ENCODE peak calls at places on chromosomes 3 and 15, in four cellular contexts. One of them, this sample, is unnamed.

GRCh38 chr15:79179108-79179561 is 88.6 kb upstream of the RASGRF1 start:
- DNase-seq in H1: no peak
- DNase-seq in fibroblast of lung: peak
- DNase-seq in GM23248: no peak
- DNase-seq in this sample: no peak

GRCh38 chr3:193620650-193621049 is 27.6 kb downstream of the OPA1 start:
- DNase-seq in H1: no peak
- DNase-seq in fibroblast of lung: peak
- DNase-seq in GM23248: peak
- DNase-seq in this sample: no peak

GRCh38 chr15:51765751-51766150 is 14.4 kb downstream of the TMOD2 start:
- DNase-seq in H1: no peak
- DNase-seq in fibroblast of lung: no peak
- DNase-seq in GM23248: no peak
- DNase-seq in this sample: no peak

GRCh38 chr3:155101398-155101797 is 21.3 kb downstream of the MME start:
- DNase-seq in H1: no peak
- DNase-seq in fibroblast of lung: peak
- DNase-seq in GM23248: no peak
- DNase-seq in this sample: no peak

GRCh38 chr15:95451891-95452290 is 878.6 kb upstream of the NR2F2 start:
- DNase-seq in H1: no peak
- DNase-seq in fibroblast of lung: peak
- DNase-seq in GM23248: no peak
- DNase-seq in this sample: no peak

GRCh38 chr15:57565326-57565725 is 26.4 kb upstream of the MYZAP start:
- DNase-seq in H1: peak
- DNase-seq in fibroblast of lung: no peak
- DNase-seq in GM23248: no peak
- DNase-seq in this sample: no peak

GRCh38 chr3:143634427-143634826 is 213.8 kb downstream of the SLC9A9 start:
- DNase-seq in H1: no peak
- DNase-seq in fibroblast of lung: no peak
- DNase-seq in GM23248: no peak
- DNase-seq in this sample: no peak

GRCh38 chr15:43370310-43370974 is 401 bp downstream of the ZSCAN29 start:
- DNase-seq in H1: no peak
- DNase-seq in fibroblast of lung: peak
- DNase-seq in GM23248: peak
- DNase-seq in this sample: no peak

GRCh38 chr15:39172380-39173281 is 408.2 kb upstream of the THBS1 start:
- DNase-seq in H1: peak
- DNase-seq in fibroblast of lung: peak
- DNase-seq in GM23248: peak
- DNase-seq in this sample: no peak

GRCh38 chr15:33934396-33934795 is 33.9 kb upstream of the CHRM5 start:
- DNase-seq in H1: no peak
- DNase-seq in fibroblast of lung: no peak
- DNase-seq in GM23248: peak
- DNase-seq in this sample: no peak

GRCh38 chr3:138381413-138381901 is 33.1 kb downstream of the MRAS start:
- DNase-seq in H1: no peak
- DNase-seq in fibroblast of lung: peak
- DNase-seq in GM23248: peak
- DNase-seq in this sample: no peak

GRCh38 chr15:90813796-90814192 is 54.6 kb upstream of the FURIN start:
- DNase-seq in H1: no peak
- DNase-seq in fibroblast of lung: no peak
- DNase-seq in GM23248: no peak
- DNase-seq in this sample: no peak

GRCh38 chr3:53158700-53159414 is 2.2 kb upstream of the PRKCD start:
- DNase-seq in H1: no peak
- DNase-seq in fibroblast of lung: no peak
- DNase-seq in GM23248: no peak
- DNase-seq in this sample: no peak

GRCh38 chr15:62976301-62976842 is 66.2 kb upstream of the TPM1 start:
- DNase-seq in H1: no peak
- DNase-seq in fibroblast of lung: no peak
- DNase-seq in GM23248: peak
- DNase-seq in this sample: no peak

GRCh38 chr3:117885046-117885445 is 1149.6 kb downstream of the IGSF11 start:
- DNase-seq in H1: no peak
- DNase-seq in fibroblast of lung: peak
- DNase-seq in GM23248: no peak
- DNase-seq in this sample: no peak

GRCh38 chr3:193788189-193788946 is 195.4 kb downstream of the OPA1 start:
- DNase-seq in H1: peak
- DNase-seq in fibroblast of lung: peak
- DNase-seq in GM23248: peak
- DNase-seq in this sample: no peak

GRCh38 chr3:196988241-196989029 is 19.8 kb upstream of the PIGZ start:
- DNase-seq in H1: no peak
- DNase-seq in fibroblast of lung: no peak
- DNase-seq in GM23248: no peak
- DNase-seq in this sample: no peak

GRCh38 chr3:89278305-89278704 is 170.9 kb downstream of the EPHA3 start:
- DNase-seq in H1: peak
- DNase-seq in fibroblast of lung: no peak
- DNase-seq in GM23248: no peak
- DNase-seq in this sample: no peak
- TF ChIP-seq EZH2 in H1: no peak
- TF ChIP-seq EZH2 in fibroblast of lung: no peak
- TF ChIP-seq EZH2 in GM23248: no peak
- TF ChIP-seq EZH2 in this sample: no peak

DNA sequence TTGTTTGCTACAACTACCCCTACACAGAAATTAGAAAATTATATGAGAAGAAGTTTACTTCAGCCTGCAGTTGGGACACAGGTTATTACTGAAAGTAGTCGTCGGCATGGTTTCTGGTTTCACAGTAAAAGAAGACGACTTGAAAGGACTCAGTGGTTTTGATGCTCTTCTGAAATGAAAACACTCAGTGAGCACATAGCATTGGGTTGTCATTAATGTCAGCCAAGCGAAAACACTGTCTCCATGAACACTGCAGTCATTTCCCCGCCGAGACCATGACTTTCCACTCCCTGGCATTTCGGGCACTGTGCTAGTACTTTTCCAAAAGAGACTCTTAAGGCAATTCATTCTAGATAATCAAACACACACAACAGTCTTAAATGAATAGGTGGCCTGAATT is 69.2 kb upstream of the ICE2 start:
- DNase-seq in H1: no peak
- DNase-seq in fibroblast of lung: no peak
- DNase-seq in GM23248: no peak
- DNase-seq in this sample: no peak
- H3K27ac ChIP-seq in H1: no peak
- H3K27ac ChIP-seq in fibroblast of lung: no peak
- H3K27ac ChIP-seq in GM23248: no peak
- H3K27ac ChIP-seq in this sample: no peak

GRCh38 chr15:74136584-74137543 is 6.5 kb downstream of the ISLR2 start:
- DNase-seq in H1: no peak
- DNase-seq in fibroblast of lung: no peak
- DNase-seq in GM23248: peak
- DNase-seq in this sample: no peak
- TF ChIP-seq EZH2 in H1: peak
- TF ChIP-seq EZH2 in fibroblast of lung: peak
- TF ChIP-seq EZH2 in GM23248: no peak
- TF ChIP-seq EZH2 in this sample: no peak

GRCh38 chr15:41256103-41256502 is 25.0 kb downstream of the CHP1 start:
- DNase-seq in H1: no peak
- DNase-seq in fibroblast of lung: no peak
- DNase-seq in GM23248: no peak
- DNase-seq in this sample: no peak

GRCh38 chr15:41258706-41259471 is 27.8 kb downstream of the CHP1 start:
- DNase-seq in H1: no peak
- DNase-seq in fibroblast of lung: peak
- DNase-seq in GM23248: peak
- DNase-seq in this sample: no peak

GRCh38 chr15:41254560-41254959 is 23.5 kb downstream of the CHP1 start:
- DNase-seq in H1: no peak
- DNase-seq in fibroblast of lung: no peak
- DNase-seq in GM23248: no peak
- DNase-seq in this sample: no peak

GRCh38 chr15:41259546-41260189 is 28.6 kb downstream of the CHP1 start:
- DNase-seq in H1: no peak
- DNase-seq in fibroblast of lung: no peak
- DNase-seq in GM23248: no peak
- DNase-seq in this sample: no peak

GRCh38 chr15:41256577-41257038 is 25.5 kb downstream of the CHP1 start:
- DNase-seq in H1: no peak
- DNase-seq in fibroblast of lung: no peak
- DNase-seq in GM23248: no peak
- DNase-seq in this sample: no peak
- H3K27ac ChIP-seq in H1: no peak
- H3K27ac ChIP-seq in fibroblast of lung: no peak
- H3K27ac ChIP-seq in GM23248: no peak
- H3K27ac ChIP-seq in this sample: no peak

DNA sequence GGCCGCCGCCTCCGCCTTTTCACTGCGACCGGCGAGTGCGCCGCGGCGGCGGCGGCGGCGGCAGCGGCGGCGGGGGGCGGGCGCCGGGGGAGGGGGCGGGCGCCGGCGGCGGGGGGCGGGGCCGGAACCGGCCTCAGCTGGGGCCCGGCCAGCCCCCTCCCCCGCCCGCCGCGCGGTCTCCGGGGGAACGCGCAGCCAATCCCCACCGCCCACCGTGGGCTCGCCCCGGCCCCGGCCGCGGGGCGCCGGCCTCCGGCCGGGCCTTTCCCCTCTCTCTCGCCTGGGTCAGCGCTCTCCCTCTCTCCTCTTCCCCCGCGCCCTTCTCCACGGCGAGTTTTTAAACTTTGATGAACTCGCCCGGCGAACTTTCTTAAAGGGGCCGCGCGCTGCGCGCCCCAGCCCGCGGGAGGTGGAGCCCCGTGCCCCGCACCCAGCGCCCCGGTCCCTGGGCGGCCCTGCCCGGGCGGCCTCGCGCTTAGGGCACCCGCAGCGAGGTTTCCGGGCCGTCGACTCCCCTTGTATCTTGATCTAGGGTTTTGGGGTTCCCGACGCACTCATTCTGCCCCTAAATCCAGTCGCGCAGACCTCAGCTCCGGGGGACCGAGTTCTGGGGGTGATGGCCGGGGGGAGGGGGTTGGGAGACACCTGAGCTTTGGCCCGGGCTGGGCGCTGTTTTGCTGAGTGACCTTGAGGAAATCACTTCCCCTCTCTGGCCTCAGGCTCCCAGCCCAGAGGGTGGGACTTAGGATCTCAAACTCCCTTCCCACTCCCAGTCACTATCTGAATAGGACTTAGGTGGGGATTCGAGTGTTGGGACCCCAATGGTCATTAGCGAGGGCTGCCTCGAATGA is at the start of gene RBPMS2:
- DNase-seq in H1: peak
- DNase-seq in fibroblast of lung: no peak
- DNase-seq in GM23248: peak
- DNase-seq in this sample: no peak
- TF ChIP-seq EZH2 in H1: no peak
- TF ChIP-seq EZH2 in fibroblast of lung: no peak
- TF ChIP-seq EZH2 in GM23248: no peak
- TF ChIP-seq EZH2 in this sample: no peak

DNA sequence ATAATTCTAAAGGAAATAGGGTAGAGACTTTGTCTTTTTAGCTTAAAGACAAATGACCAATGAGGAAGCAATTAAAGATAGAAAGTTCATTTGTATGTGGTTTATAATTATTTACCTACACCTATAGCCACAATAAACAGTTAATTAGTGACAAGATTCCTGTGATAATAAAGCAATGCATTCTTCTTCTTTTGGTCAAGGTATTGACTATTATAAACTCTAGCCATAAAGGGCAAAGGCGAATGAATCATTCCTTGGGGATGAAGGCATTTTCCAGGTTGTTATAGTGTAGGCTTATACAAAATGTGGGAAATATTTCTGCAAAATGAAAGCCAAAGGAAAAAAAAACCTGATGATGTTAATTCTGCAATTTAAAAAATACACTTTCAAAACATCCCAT is 115.4 kb downstream of the PLD1 start:
- DNase-seq in H1: no peak
- DNase-seq in fibroblast of lung: no peak
- DNase-seq in GM23248: no peak
- DNase-seq in this sample: no peak
- H3K27ac ChIP-seq in H1: no peak
- H3K27ac ChIP-seq in fibroblast of lung: no peak
- H3K27ac ChIP-seq in GM23248: no peak
- H3K27ac ChIP-seq in this sample: no peak

GRCh38 chr3:40387895-40388254 is 891 bp downstream of the ENTPD3 start:
- DNase-seq in H1: no peak
- DNase-seq in fibroblast of lung: no peak
- DNase-seq in GM23248: no peak
- DNase-seq in this sample: no peak

GRCh38 chr3:40382617-40382979 is 4.4 kb upstream of the ENTPD3 start:
- DNase-seq in H1: no peak
- DNase-seq in fibroblast of lung: no peak
- DNase-seq in GM23248: no peak
- DNase-seq in this sample: no peak

GRCh38 chr3:40386213-40386612 is 771 bp upstream of the ENTPD3 start:
- DNase-seq in H1: no peak
- DNase-seq in fibroblast of lung: no peak
- DNase-seq in GM23248: no peak
- DNase-seq in this sample: no peak

GRCh38 chr3:40381904-40382616 is 4.9 kb upstream of the ENTPD3 start:
- DNase-seq in H1: no peak
- DNase-seq in fibroblast of lung: no peak
- DNase-seq in GM23248: no peak
- DNase-seq in this sample: no peak

GRCh38 chr3:40387001-40387894 is at the start of gene ENTPD3:
- DNase-seq in H1: peak
- DNase-seq in fibroblast of lung: no peak
- DNase-seq in GM23248: peak
- DNase-seq in this sample: no peak
- TF ChIP-seq EZH2 in H1: peak
- TF ChIP-seq EZH2 in fibroblast of lung: no peak
- TF ChIP-seq EZH2 in GM23248: no peak
- TF ChIP-seq EZH2 in this sample: no peak

GRCh38 chr15:76358453-76358852 is 21.9 kb downstream of the ISL2 start:
- DNase-seq in H1: no peak
- DNase-seq in fibroblast of lung: no peak
- DNase-seq in GM23248: no peak
- DNase-seq in this sample: no peak

GRCh38 chr15:76354823-76355440 is 18.4 kb downstream of the ISL2 start:
- DNase-seq in H1: no peak
- DNase-seq in fibroblast of lung: no peak
- DNase-seq in GM23248: no peak
- DNase-seq in this sample: no peak

GRCh38 chr15:76360416-76360815 is 23.8 kb downstream of the ISL2 start:
- DNase-seq in H1: no peak
- DNase-seq in fibroblast of lung: no peak
- DNase-seq in GM23248: no peak
- DNase-seq in this sample: no peak

GRCh38 chr15:76363251-76363650 is 26.7 kb downstream of the ISL2 start:
- DNase-seq in H1: no peak
- DNase-seq in fibroblast of lung: no peak
- DNase-seq in GM23248: no peak
- DNase-seq in this sample: no peak

GRCh38 chr15:76359152-76359551 is 22.6 kb downstream of the ISL2 start:
- DNase-seq in H1: no peak
- DNase-seq in fibroblast of lung: no peak
- DNase-seq in GM23248: no peak
- DNase-seq in this sample: no peak
- H3K27ac ChIP-seq in H1: no peak
- H3K27ac ChIP-seq in fibroblast of lung: no peak
- H3K27ac ChIP-seq in GM23248: no peak
- H3K27ac ChIP-seq in this sample: no peak

This sample was measured in SK-N-MC.